ENCODE peak calls at places on chromosomes 1 and 21, in six cellular contexts. A is D721Med, T is stromal cell of bone marrow, S is adrenal gland, G is ELR, D is M059J. P is an unnamed sample.

GRCh38 chr1:30445449-30445848 is 277.9 kb downstream of the MATN1 start:
- DNase-seq in A (no peak), T (no peak), S (no peak), G (no peak), D (no peak), P (no peak)

GRCh38 chr1:222060247-222060851 is 318.5 kb upstream of the DUSP10 start:
- DNase-seq in A (no peak), T (no peak), S (no peak), G (no peak), D (no peak), P (no peak)

GRCh38 chr1:183721041-183721440 is 67.9 kb upstream of the APOBEC4 start:
- DNase-seq in A (no peak), T (no peak), S (no peak), G (peak), D (no peak), P (no peak)

GRCh38 chr1:113391643-113392271 is 1.4 kb downstream of the MAGI3 start:
- DNase-seq in A (no peak), T (no peak), S (no peak), G (peak), D (peak), P (no peak)

GRCh38 chr1:204867666-204868339 is 2.9 kb upstream of the NFASC start:
- DNase-seq in A (no peak), T (no peak), S (no peak), G (no peak), D (peak), P (no peak)

GRCh38 chr21:45797338-45797737 is 153.8 kb downstream of the PCBP3 start:
- DNase-seq in A (no peak), T (no peak), S (no peak), G (no peak), D (no peak), P (no peak)

GRCh38 chr1:106876384-106876783 is 180.1 kb upstream of the PRMT6 start:
- DNase-seq in A (no peak), T (no peak), S (no peak), G (no peak), D (peak), P (no peak)

GRCh38 chr1:185742403-185742802 is 8.2 kb downstream of the HMCN1 start:
- DNase-seq in A (no peak), T (no peak), S (no peak), G (no peak), D (no peak), P (no peak)

GRCh38 chr21:45417256-45417950 is 12.4 kb downstream of the COL18A1 start:
- DNase-seq in A (no peak), T (no peak), S (no peak), G (no peak), D (peak), P (no peak)

GRCh38 chr1:75615664-75616435 is 4.9 kb upstream of the SLC44A5 start:
- DNase-seq in A (no peak), T (no peak), S (peak), G (peak), D (peak), P (no peak)

GRCh38 chr1:93963585-93963984 is 54.4 kb upstream of the GCLM start:
- DNase-seq in A (no peak), T (peak), S (no peak), G (no peak), D (no peak), P (peak)

GRCh38 chr1:151327903-151328674 is 873 bp upstream of the PI4KB start:
- DNase-seq in A (no peak), T (no peak), S (peak), G (no peak), D (no peak), P (peak)

GRCh38 chr1:199029855-199030254 is 391.0 kb downstream of the PTPRC start:
- DNase-seq in A (no peak), T (no peak), S (no peak), G (peak), D (peak), P (no peak)

GRCh38 chr21:36436829-36437744 is 42.8 kb downstream of the CLDN14 start:
- DNase-seq in A (no peak), T (no peak), S (no peak), G (no peak), D (peak), P (no peak)